ENCODE peak calls at places on chromosomes 6 and 20, in seven cellular contexts. One of them, this sample, is unnamed.

GRCh38 chr20:1094706-1095220 is 23.6 kb upstream of the PSMF1 start:
- DNase-seq in T-helper 2 cell: no peak
- DNase-seq in MCF 10A: no peak
- DNase-seq in naive thymus-derived CD8-positive, alpha-beta T cell: no peak
- DNase-seq in smooth muscle cell of the brain vasculature: no peak
- DNase-seq in NT2/D1: no peak
- DNase-seq in GM12891: no peak
- DNase-seq in this sample: no peak

GRCh38 chr20:46000571-46001145 is 8.1 kb upstream of the MMP9 start:
- DNase-seq in T-helper 2 cell: no peak
- DNase-seq in MCF 10A: no peak
- DNase-seq in naive thymus-derived CD8-positive, alpha-beta T cell: no peak
- DNase-seq in smooth muscle cell of the brain vasculature: no peak
- DNase-seq in NT2/D1: no peak
- DNase-seq in GM12891: no peak
- DNase-seq in this sample: no peak

GRCh38 chr6:129969064-129969463 is 49.3 kb upstream of the L3MBTL3 start:
- DNase-seq in NT2/D1: peak; percentile 49
- DNase-seq in MCF 10A: no peak
- DNase-seq in T-helper 2 cell: no peak
- DNase-seq in smooth muscle cell of the brain vasculature: no peak
- DNase-seq in GM12891: no peak
- DNase-seq in naive thymus-derived CD8-positive, alpha-beta T cell: no peak
- DNase-seq in this sample: no peak

GRCh38 chr20:2914160-2914559 is 40.9 kb downstream of the PTPRA start:
- DNase-seq in NT2/D1: no peak
- DNase-seq in smooth muscle cell of the brain vasculature: peak; percentile 6
- DNase-seq in T-helper 2 cell: no peak
- DNase-seq in MCF 10A: peak; percentile 31
- DNase-seq in naive thymus-derived CD8-positive, alpha-beta T cell: no peak
- DNase-seq in GM12891: no peak
- DNase-seq in this sample: no peak

GRCh38 chr20:32870985-32871384 is 12.3 kb downstream of the EFCAB8 start:
- DNase-seq in MCF 10A: no peak
- DNase-seq in naive thymus-derived CD8-positive, alpha-beta T cell: no peak
- DNase-seq in NT2/D1: no peak
- DNase-seq in T-helper 2 cell: no peak
- DNase-seq in smooth muscle cell of the brain vasculature: no peak
- DNase-seq in GM12891: no peak
- DNase-seq in this sample: no peak

GRCh38 chr6:5422321-5422915 is 161.1 kb downstream of the FARS2 start:
- DNase-seq in GM12891: no peak
- DNase-seq in T-helper 2 cell: no peak
- DNase-seq in MCF 10A: peak; percentile 53
- DNase-seq in smooth muscle cell of the brain vasculature: no peak
- DNase-seq in NT2/D1: no peak
- DNase-seq in naive thymus-derived CD8-positive, alpha-beta T cell: no peak
- DNase-seq in this sample: peak; percentile 30

GRCh38 chr6:152723398-152723797 is 25.7 kb downstream of the MYCT1 start:
- DNase-seq in naive thymus-derived CD8-positive, alpha-beta T cell: no peak
- DNase-seq in NT2/D1: no peak
- DNase-seq in MCF 10A: peak; percentile 18
- DNase-seq in smooth muscle cell of the brain vasculature: no peak
- DNase-seq in GM12891: no peak
- DNase-seq in T-helper 2 cell: no peak
- DNase-seq in this sample: no peak

GRCh38 chr6:160394654-160395035 is 46.5 kb downstream of the SLC22A3 start:
- DNase-seq in smooth muscle cell of the brain vasculature: no peak
- DNase-seq in T-helper 2 cell: no peak
- DNase-seq in NT2/D1: no peak
- DNase-seq in GM12891: no peak
- DNase-seq in MCF 10A: no peak
- DNase-seq in naive thymus-derived CD8-positive, alpha-beta T cell: no peak
- DNase-seq in this sample: no peak

GRCh38 chr20:49424536-49424935 is 57.9 kb downstream of the KCNB1 start:
- DNase-seq in GM12891: no peak
- DNase-seq in smooth muscle cell of the brain vasculature: no peak
- DNase-seq in T-helper 2 cell: no peak
- DNase-seq in NT2/D1: no peak
- DNase-seq in naive thymus-derived CD8-positive, alpha-beta T cell: no peak
- DNase-seq in MCF 10A: no peak
- DNase-seq in this sample: peak; percentile 85

GRCh38 chr6:84764332-84765049 is at the start of gene TBX18:
- DNase-seq in smooth muscle cell of the brain vasculature: peak; percentile 99
- DNase-seq in T-helper 2 cell: no peak
- DNase-seq in MCF 10A: no peak
- DNase-seq in naive thymus-derived CD8-positive, alpha-beta T cell: no peak
- DNase-seq in GM12891: no peak
- DNase-seq in NT2/D1: peak; percentile 85
- DNase-seq in this sample: peak; percentile 96

GRCh38 chr20:62907377-62908317 is 18.7 kb downstream of the DIDO1 start:
- DNase-seq in NT2/D1: no peak
- DNase-seq in naive thymus-derived CD8-positive, alpha-beta T cell: peak; percentile 31
- DNase-seq in T-helper 2 cell: no peak
- DNase-seq in MCF 10A: no peak
- DNase-seq in GM12891: peak; percentile 43
- DNase-seq in smooth muscle cell of the brain vasculature: no peak
- DNase-seq in this sample: peak; percentile 54

GRCh38 chr6:139256087-139256486 is 35.7 kb downstream of the TXLNB start:
- DNase-seq in MCF 10A: no peak
- DNase-seq in GM12891: no peak
- DNase-seq in naive thymus-derived CD8-positive, alpha-beta T cell: no peak
- DNase-seq in NT2/D1: no peak
- DNase-seq in smooth muscle cell of the brain vasculature: no peak
- DNase-seq in T-helper 2 cell: no peak
- DNase-seq in this sample: no peak

GRCh38 chr20:48019940-48020339 is 234.7 kb upstream of the SULF2 start:
- DNase-seq in MCF 10A: no peak
- DNase-seq in NT2/D1: no peak
- DNase-seq in T-helper 2 cell: no peak
- DNase-seq in GM12891: no peak
- DNase-seq in naive thymus-derived CD8-positive, alpha-beta T cell: no peak
- DNase-seq in smooth muscle cell of the brain vasculature: no peak
- DNase-seq in this sample: no peak

GRCh38 chr20:53902968-53903651 is 167.3 kb downstream of the BCAS1 start:
- DNase-seq in NT2/D1: no peak
- DNase-seq in GM12891: no peak
- DNase-seq in T-helper 2 cell: no peak
- DNase-seq in MCF 10A: no peak
- DNase-seq in naive thymus-derived CD8-positive, alpha-beta T cell: no peak
- DNase-seq in smooth muscle cell of the brain vasculature: no peak
- DNase-seq in this sample: no peak

GRCh38 chr6:1082040-1082935 is 229.6 kb upstream of the FOXQ1 start:
- DNase-seq in naive thymus-derived CD8-positive, alpha-beta T cell: no peak
- DNase-seq in GM12891: no peak
- DNase-seq in MCF 10A: peak; percentile 73
- DNase-seq in smooth muscle cell of the brain vasculature: no peak
- DNase-seq in NT2/D1: no peak
- DNase-seq in T-helper 2 cell: no peak
- DNase-seq in this sample: no peak

GRCh38 chr6:32369678-32370077 is 2.0 kb downstream of the TSBP1 start:
- DNase-seq in MCF 10A: peak; percentile 92
- DNase-seq in GM12891: no peak
- DNase-seq in T-helper 2 cell: no peak
- DNase-seq in smooth muscle cell of the brain vasculature: peak; percentile 20
- DNase-seq in NT2/D1: no peak
- DNase-seq in naive thymus-derived CD8-positive, alpha-beta T cell: no peak
- DNase-seq in this sample: no peak

GRCh38 chr6:154754152-154754551 is 20.9 kb downstream of the SCAF8 start:
- DNase-seq in T-helper 2 cell: no peak
- DNase-seq in NT2/D1: no peak
- DNase-seq in GM12891: no peak
- DNase-seq in naive thymus-derived CD8-positive, alpha-beta T cell: no peak
- DNase-seq in MCF 10A: peak; percentile 36
- DNase-seq in smooth muscle cell of the brain vasculature: no peak
- DNase-seq in this sample: no peak

GRCh38 chr20:49669601-49670189 is 44.0 kb downstream of the B4GALT5 start:
- DNase-seq in MCF 10A: no peak
- DNase-seq in smooth muscle cell of the brain vasculature: no peak
- DNase-seq in NT2/D1: no peak
- DNase-seq in T-helper 2 cell: peak; percentile 66
- DNase-seq in naive thymus-derived CD8-positive, alpha-beta T cell: no peak
- DNase-seq in GM12891: no peak
- DNase-seq in this sample: no peak

GRCh38 chr20:5863040-5863811 is 87.1 kb downstream of the TRMT6 start:
- DNase-seq in smooth muscle cell of the brain vasculature: no peak
- DNase-seq in MCF 10A: peak; percentile 90
- DNase-seq in NT2/D1: no peak
- DNase-seq in naive thymus-derived CD8-positive, alpha-beta T cell: no peak
- DNase-seq in T-helper 2 cell: no peak
- DNase-seq in GM12891: no peak
- DNase-seq in this sample: no peak

GRCh38 chr20:878511-879307 is 37.4 kb downstream of the ANGPT4 start:
- DNase-seq in MCF 10A: peak; percentile 49
- DNase-seq in T-helper 2 cell: no peak
- DNase-seq in smooth muscle cell of the brain vasculature: no peak
- DNase-seq in NT2/D1: peak; percentile 23
- DNase-seq in GM12891: peak; percentile 39
- DNase-seq in naive thymus-derived CD8-positive, alpha-beta T cell: no peak
- DNase-seq in this sample: peak; percentile 80

GRCh38 chr6:127606131-127606562 is 29.2 kb downstream of the C6orf58 start:
- DNase-seq in T-helper 2 cell: no peak
- DNase-seq in smooth muscle cell of the brain vasculature: peak; percentile 15
- DNase-seq in naive thymus-derived CD8-positive, alpha-beta T cell: no peak
- DNase-seq in GM12891: no peak
- DNase-seq in NT2/D1: peak; percentile 13
- DNase-seq in MCF 10A: peak; percentile 61
- DNase-seq in this sample: peak; percentile 17

GRCh38 chr6:84657486-84657885 is 106.9 kb downstream of the TBX18 start:
- DNase-seq in smooth muscle cell of the brain vasculature: no peak
- DNase-seq in NT2/D1: no peak
- DNase-seq in naive thymus-derived CD8-positive, alpha-beta T cell: no peak
- DNase-seq in T-helper 2 cell: no peak
- DNase-seq in MCF 10A: no peak
- DNase-seq in GM12891: no peak
- DNase-seq in this sample: no peak

GRCh38 chr6:108779521-108779920 is 68.7 kb upstream of the ARMC2 start:
- DNase-seq in MCF 10A: no peak
- DNase-seq in T-helper 2 cell: no peak
- DNase-seq in GM12891: no peak
- DNase-seq in NT2/D1: no peak
- DNase-seq in naive thymus-derived CD8-positive, alpha-beta T cell: no peak
- DNase-seq in smooth muscle cell of the brain vasculature: no peak
- DNase-seq in this sample: no peak

GRCh38 chr20:33281550-33282146 is 1.4 kb upstream of the BPIFB1 start:
- DNase-seq in T-helper 2 cell: no peak
- DNase-seq in NT2/D1: no peak
- DNase-seq in MCF 10A: no peak
- DNase-seq in smooth muscle cell of the brain vasculature: no peak
- DNase-seq in naive thymus-derived CD8-positive, alpha-beta T cell: no peak
- DNase-seq in GM12891: no peak
- DNase-seq in this sample: no peak